ENCODE peak calls at places on chromosomes 3 and 15, in five cellular contexts. S, Y, L, I and U are unnamed samples.

GRCh38 chr3:149494022-149494758 is 19.7 kb downstream of the TM4SF4 start:
- DNase-seq in Y (no peak), L (no peak), I (peak), S (no peak), U (peak)

GRCh38 chr3:111954228-111954990 is 24.4 kb upstream of the ABHD10 start:
- DNase-seq in Y (peak), S (no peak), L (no peak), I (no peak), U (no peak)

GRCh38 chr15:78177447-78177873 is 28.3 kb downstream of the IDH3A start:
- DNase-seq in S (peak), I (no peak), Y (no peak), L (no peak), U (no peak)

GRCh38 chr3:156174229-156174847 is 54.0 kb downstream of the KCNAB1 start:
- DNase-seq in Y (no peak), L (no peak), S (no peak), I (no peak), U (no peak)

GRCh38 chr3:20040476-20041196 is 390 bp downstream of the KAT2B start:
- DNase-seq in Y (no peak), I (peak), L (no peak), S (peak), U (peak)

GRCh38 chr3:24763421-24763820 is 268.8 kb upstream of the THRB start:
- DNase-seq in I (no peak), L (no peak), S (no peak), Y (no peak), U (no peak)

GRCh38 chr3:47159820-47160219 is 4.1 kb downstream of the SETD2 start:
- DNase-seq in L (no peak), Y (no peak), I (no peak), S (no peak), U (no peak)

GRCh38 chr3:165446555-165446954 is 250.4 kb upstream of the SLITRK3 start:
- DNase-seq in S (no peak), Y (no peak), L (no peak), I (no peak), U (no peak)

GRCh38 chr3:98513136-98513535 is 9.6 kb downstream of the CLDND1 start:
- DNase-seq in Y (no peak), L (no peak), S (no peak), I (peak), U (no peak)

GRCh38 chr15:68935400-68935937 is 5.1 kb downstream of the SPESP1 start:
- DNase-seq in S (no peak), L (no peak), Y (no peak), I (no peak), U (no peak)

GRCh38 chr15:31427411-31427810 is 100.8 kb downstream of the KLF13 start:
- DNase-seq in L (no peak), I (no peak), Y (no peak), S (no peak), U (no peak)

GRCh38 chr3:110473405-110473804 is 598.2 kb upstream of the NECTIN3 start:
- DNase-seq in Y (no peak), I (no peak), S (no peak), L (no peak), U (no peak)

GRCh38 chr3:86794336-86795065 is 196.4 kb downstream of the VGLL3 start:
- DNase-seq in Y (no peak), S (no peak), L (no peak), I (no peak), U (no peak)

GRCh38 chr3:30081904-30082303 is 524.5 kb upstream of the TGFBR2 start:
- DNase-seq in Y (no peak), L (no peak), I (no peak), S (no peak), U (no peak)

GRCh38 chr3:184237211-184237610 is 7.8 kb downstream of the VWA5B2 start:
- DNase-seq in I (no peak), S (no peak), Y (no peak), L (no peak), U (no peak)

GRCh38 chr3:127690106-127690505 is 17.4 kb downstream of the ABTB1 start:
- DNase-seq in Y (peak), I (no peak), S (peak), L (no peak), U (no peak)

GRCh38 chr3:45647148-45647619 is 42.0 kb upstream of the SACM1L start:
- DNase-seq in S (no peak), I (no peak), L (no peak), Y (peak), U (no peak)

GRCh38 chr15:39692464-39693327 is 89.9 kb downstream of the FSIP1 start:
- DNase-seq in S (no peak), L (no peak), Y (no peak), I (no peak), U (no peak)

GRCh38 chr15:74206801-74207281 is 4.3 kb upstream of the STRA6 start:
- DNase-seq in S (no peak), L (no peak), Y (no peak), I (no peak), U (no peak)

GRCh38 chr3:100080573-100080972 is 33.7 kb downstream of the FILIP1L start:
- DNase-seq in Y (no peak), L (no peak), S (no peak), I (no peak), U (no peak)

GRCh38 chr3:117756580-117756979 is 1047.0 kb downstream of the TUSC7 start:
- DNase-seq in I (no peak), S (no peak), Y (no peak), L (no peak), U (no peak)

GRCh38 chr3:119643528-119643927 is 16.9 kb downstream of the POPDC2 start:
- DNase-seq in I (no peak), S (no peak), Y (peak), L (no peak), U (no peak)

GRCh38 chr3:142209655-142210054 is 15.7 kb downstream of the GK5 start:
- DNase-seq in S (no peak), I (peak), Y (peak), L (no peak), U (peak)

GRCh38 chr3:49553690-49554634 is at the start of gene BSN:
- DNase-seq in S (peak), L (no peak), Y (peak), I (peak), U (peak)

GRCh38 chr3:150691414-150692040 is 12.2 kb downstream of the ERICH6 start:
- DNase-seq in I (no peak), Y (no peak), S (no peak), L (no peak), U (no peak)

GRCh38 chr3:60856299-60857046 is 394.8 kb downstream of the FHIT start:
- DNase-seq in Y (no peak), I (no peak), L (no peak), S (no peak), U (no peak)
- H3K4me3 ChIP-seq in Y (no peak), I (no peak), L (no peak), S (no peak), U (no peak)

GRCh38 chr3:140128217-140129137 is 193.5 kb downstream of the CLSTN2 start:
- DNase-seq in I (peak), L (no peak), Y (no peak), S (no peak), U (peak)
- TF ChIP-seq CTCF in I (no peak), L (no peak), Y (peak), S (no peak), U (peak)

DNA sequence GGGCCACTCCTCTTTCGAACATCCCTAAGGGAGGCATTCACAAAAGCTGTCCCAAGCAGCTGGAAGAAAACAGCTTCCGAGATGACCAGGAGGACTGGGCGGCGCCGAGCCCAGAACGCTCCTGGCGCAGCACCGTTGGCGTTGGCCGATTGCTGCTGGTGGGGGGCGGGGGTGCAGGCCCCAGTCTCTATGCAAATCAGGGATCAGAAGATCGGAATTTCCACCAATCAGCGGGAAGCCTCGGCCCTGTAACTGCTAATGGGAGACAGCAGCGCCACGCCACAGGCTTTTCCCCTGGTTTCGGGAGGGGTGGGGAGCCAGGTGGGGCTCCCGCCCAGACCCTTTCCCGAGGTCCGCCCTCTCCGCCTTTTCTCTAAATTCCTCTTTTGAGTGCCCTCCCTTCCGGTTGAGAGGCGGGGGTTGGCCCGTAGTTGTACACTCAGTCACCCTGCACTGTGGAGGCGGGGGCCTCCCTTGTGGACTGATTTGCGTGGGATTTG is 27.0 kb downstream of the HMCES start:
- DNase-seq in S (peak), L (no peak), I (peak), Y (peak), U (peak)
- H3K4me3 ChIP-seq in S (peak), L (peak), I (peak), Y (peak), U (no peak)

GRCh38 chr3:37256447-37256846 is 82.1 kb upstream of the LRRFIP2 start:
- DNase-seq in L (no peak), I (no peak), Y (no peak), S (no peak), U (no peak)
- TF ChIP-seq CTCF in L (no peak), I (no peak), Y (peak), S (no peak), U (no peak)